ENCODE peak calls at places on chromosomes 12 and 14, in nine cellular contexts. U is tibial nerve, T is tibial artery, N is stomach, L is PC-9, W is left ventricle myocardium inferior, M is colonic mucosa, V is right atrium auricular region, X is psoas muscle. S is an unnamed sample.

GRCh38 chr12:168763-169525 is 45.0 kb downstream of the SLC6A12 start:
- DNase-seq in V (no peak), X (no peak), M (no peak), T (no peak), L (no peak), W (no peak), U (no peak), N (no peak), S (no peak)

GRCh38 chr12:89529738-89530137 is 3.9 kb upstream of the POC1B start:
- DNase-seq in M (no peak), N (no peak), X (no peak), L (peak), T (no peak), U (no peak), W (no peak), V (no peak), S (peak)

GRCh38 chr14:105475269-105475915 is 771 bp downstream of the CRIP2 start:
- DNase-seq in U (no peak), N (no peak), M (no peak), V (no peak), L (no peak), T (peak), X (peak), W (no peak), S (peak)

GRCh38 chr14:23359722-23360447 is 5.1 kb downstream of the EFS start:
- DNase-seq in T (no peak), M (no peak), L (no peak), X (no peak), V (no peak), U (no peak), N (no peak), W (no peak), S (no peak)

GRCh38 chr14:56310643-56311042 is 192.4 kb downstream of the PELI2 start:
- DNase-seq in N (no peak), T (no peak), V (no peak), L (no peak), W (no peak), M (no peak), U (no peak), X (no peak), S (no peak)

GRCh38 chr12:15122349-15122748 is 98.9 kb downstream of the RERG start:
- DNase-seq in W (no peak), T (no peak), N (no peak), M (no peak), L (no peak), U (no peak), X (no peak), V (no peak), S (no peak)

GRCh38 chr12:3148366-3149000 is 71.3 kb downstream of the TSPAN9 start:
- DNase-seq in N (no peak), U (no peak), W (peak), L (no peak), M (no peak), X (peak), V (no peak), T (no peak), S (no peak)

GRCh38 chr12:18696971-18697602 is 40.7 kb downstream of the PLCZ1 start:
- DNase-seq in X (no peak), T (no peak), M (no peak), W (no peak), L (no peak), U (no peak), N (no peak), V (no peak), S (peak)

GRCh38 chr12:131913666-131914065 is 15.4 kb upstream of the PUS1 start:
- DNase-seq in U (no peak), M (no peak), V (no peak), X (no peak), T (no peak), W (no peak), N (no peak), L (no peak), S (no peak)

GRCh38 chr12:34403706-34404376 is 381.5 kb downstream of the ALG10 start:
- DNase-seq in X (peak), L (no peak), U (peak), N (peak), M (peak), V (peak), T (peak), W (peak), S (no peak)

GRCh38 chr14:94056579-94057308 is 24.3 kb downstream of the DDX24 start:
- DNase-seq in V (peak), W (no peak), M (no peak), L (no peak), T (peak), X (no peak), N (no peak), U (no peak), S (no peak)

GRCh38 chr14:104650981-104651875 is 38.2 kb upstream of the INF2 start:
- DNase-seq in T (peak), W (no peak), L (no peak), N (no peak), U (no peak), V (no peak), M (no peak), X (no peak), S (no peak)

GRCh38 chr14:62251237-62251636 is 489.0 kb downstream of the SNAPC1 start:
- DNase-seq in L (no peak), U (no peak), N (no peak), V (no peak), X (no peak), T (no peak), M (no peak), W (no peak), S (no peak)

GRCh38 chr12:65891219-65891618 is 66.9 kb downstream of the HMGA2 start:
- DNase-seq in W (no peak), L (no peak), X (no peak), N (no peak), T (no peak), U (no peak), V (no peak), M (no peak), S (no peak)

GRCh38 chr14:97634786-97635185 is 837.6 kb downstream of the VRK1 start:
- DNase-seq in X (no peak), L (no peak), T (no peak), W (no peak), N (no peak), U (no peak), M (no peak), V (no peak), S (no peak)

GRCh38 chr12:45244561-45245348 is 28.9 kb downstream of the ANO6 start:
- DNase-seq in L (no peak), X (no peak), W (no peak), T (no peak), M (no peak), N (no peak), U (no peak), V (no peak), S (no peak)

GRCh38 chr14:71400821-71401447 is 493.7 kb downstream of the PCNX1 start:
- DNase-seq in N (no peak), L (no peak), U (no peak), T (no peak), W (no peak), X (no peak), M (no peak), V (no peak), S (no peak)

GRCh38 chr12:67442347-67442841 is 173.2 kb downstream of the CAND1 start:
- DNase-seq in V (no peak), W (peak), M (no peak), N (no peak), U (no peak), T (no peak), X (no peak), L (no peak), S (no peak)

GRCh38 chr14:61887628-61888027 is 125.4 kb downstream of the SNAPC1 start:
- DNase-seq in U (no peak), X (no peak), N (no peak), W (no peak), T (no peak), M (no peak), L (no peak), V (no peak), S (no peak)

GRCh38 chr14:95364481-95365209 is 44.9 kb upstream of the CLMN start:
- DNase-seq in N (no peak), X (no peak), U (no peak), W (no peak), V (peak), L (no peak), M (no peak), T (no peak), S (no peak)

GRCh38 chr14:104246401-104247335 is 108.3 kb downstream of the KIF26A start:
- DNase-seq in W (no peak), N (peak), X (no peak), V (no peak), U (no peak), T (peak), M (no peak), L (no peak), S (no peak)

GRCh38 chr14:90274808-90275454 is 18.6 kb downstream of the PSMC1 start:
- DNase-seq in U (no peak), X (no peak), V (peak), N (no peak), W (no peak), M (no peak), T (no peak), L (no peak), S (peak)

GRCh38 chr14:84282618-84283017 is 1247.3 kb upstream of the FLRT2 start:
- DNase-seq in W (no peak), U (no peak), M (no peak), N (no peak), V (no peak), X (no peak), L (no peak), T (no peak), S (no peak)

GRCh38 chr14:38039526-38039925 is 168.2 kb upstream of the SSTR1 start:
- DNase-seq in U (no peak), V (no peak), L (no peak), N (no peak), W (no peak), T (no peak), X (no peak), M (no peak), S (no peak)

GRCh38 chr12:49200882-49201594 is 12.2 kb upstream of the TUBA1A start:
- DNase-seq in N (no peak), X (no peak), W (no peak), U (no peak), V (no peak), T (no peak), M (no peak), L (peak), S (peak)

GRCh38 chr14:64741961-64742360 is 37.7 kb downstream of the PLEKHG3 start:
- DNase-seq in U (no peak), T (no peak), V (no peak), N (no peak), W (no peak), M (no peak), L (no peak), X (no peak), S (no peak)

GRCh38 chr12:111753144-111753881 is 13.4 kb upstream of the ALDH2 start:
- DNase-seq in W (peak), T (peak), M (peak), L (no peak), N (peak), X (peak), U (no peak), V (peak), S (peak)

GRCh38 chr12:88693837-88694445 is 113.7 kb upstream of the KITLG start:
- DNase-seq in X (no peak), T (no peak), N (no peak), L (no peak), W (no peak), U (no peak), M (no peak), V (no peak), S (no peak)

GRCh38 chr14:60648169-60648933 is 926 bp downstream of the SIX1 start:
- DNase-seq in X (peak), M (no peak), T (peak), U (no peak), L (no peak), V (no peak), W (no peak), N (no peak), S (peak)

GRCh38 chr14:60648934-60649814 is at the start of gene SIX1:
- DNase-seq in X (peak), W (peak), U (peak), T (peak), L (peak), V (no peak), M (peak), N (peak), S (peak)

GRCh38 chr14:60647081-60647836 is 2.0 kb downstream of the SIX1 start:
- DNase-seq in L (peak), T (peak), U (no peak), N (no peak), M (no peak), V (no peak), X (peak), W (no peak), S (peak)

GRCh38 chr14:60646202-60646886 is 2.9 kb downstream of the SIX1 start:
- DNase-seq in T (no peak), N (no peak), M (no peak), U (no peak), W (no peak), L (no peak), V (no peak), X (no peak), S (no peak)

DNA sequence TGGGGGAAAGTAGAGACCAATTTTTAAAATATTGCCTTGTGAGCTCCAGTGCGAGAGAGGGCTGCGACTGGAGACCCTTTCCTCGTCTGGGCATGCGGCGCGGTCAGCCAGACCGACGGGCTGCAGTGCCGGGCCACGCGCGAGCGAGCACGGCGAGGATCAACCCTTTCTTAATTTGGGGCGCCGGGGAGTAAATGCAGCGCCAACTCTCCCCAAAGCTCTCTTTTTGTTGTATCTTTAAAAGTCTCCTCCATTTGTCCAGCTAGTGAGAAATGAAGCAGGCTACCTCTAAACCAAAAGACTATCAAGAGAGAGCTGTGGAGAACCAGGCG is 1.5 kb downstream of the SIX1 start:
- DNase-seq in M (no peak), U (no peak), L (no peak), W (no peak), T (no peak), V (no peak), X (no peak), N (no peak), S (no peak)
- H3K27ac ChIP-seq in M (no peak), U (no peak), L (no peak), W (no peak), T (peak), V (no peak), X (peak), N (no peak), S (peak)

GRCh38 chr12:59792647-59793046 is 196.8 kb downstream of the SLC16A7 start:
- DNase-seq in N (no peak), V (no peak), U (no peak), T (no peak), M (no peak), X (no peak), W (no peak), L (no peak), S (no peak)
- TF ChIP-seq CTCF in N (no peak), V (no peak), U (no peak), T (no peak), M (no peak), X (no peak), W (no peak), L (no peak), S (no peak)

DNA sequence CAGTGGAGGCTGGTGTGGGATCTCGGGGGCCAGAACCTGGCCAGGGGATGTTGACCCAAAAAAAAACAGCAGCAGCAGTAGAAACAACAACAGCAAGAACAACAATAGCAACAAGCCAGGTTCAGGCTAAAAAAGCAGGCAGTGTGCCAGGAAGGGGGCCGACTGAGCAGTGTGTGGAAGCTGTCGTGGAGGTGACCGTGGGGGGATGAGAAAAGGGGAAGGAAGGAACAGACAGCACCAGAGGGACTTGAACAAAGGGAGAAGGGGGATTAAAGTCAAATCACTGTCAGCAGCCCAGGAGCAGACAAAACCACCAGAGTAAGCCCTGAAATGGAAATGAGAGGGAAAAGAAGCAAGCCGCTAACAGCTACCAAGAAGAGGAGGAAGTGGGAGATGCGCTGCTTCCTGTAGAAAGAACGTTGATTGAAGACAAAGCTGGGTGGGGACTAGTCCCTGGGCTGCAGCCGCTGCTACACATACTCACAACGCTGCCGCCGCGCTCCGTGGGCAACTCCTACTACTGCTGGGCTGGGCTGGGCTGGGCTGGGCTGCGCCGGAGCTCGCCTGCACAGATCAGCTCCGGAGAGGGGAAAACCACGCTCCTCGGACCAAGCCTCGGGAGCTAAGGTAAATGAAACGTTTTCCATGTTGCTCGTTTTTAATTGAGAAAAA is at the start of gene GNG2:
- DNase-seq in U (peak), X (peak), M (peak), W (peak), V (peak), T (peak), N (peak), L (no peak), S (peak)
- H3K27ac ChIP-seq in U (peak), X (no peak), M (peak), W (peak), V (peak), T (no peak), N (peak), L (no peak), S (peak)

GRCh38 chr12:100987552-100988277 is 193.1 kb downstream of the ANO4 start:
- DNase-seq in W (no peak), U (no peak), X (peak), M (no peak), T (no peak), N (no peak), V (no peak), L (peak), S (peak)
- TF ChIP-seq CTCF in W (no peak), U (no peak), X (no peak), M (peak), T (no peak), N (no peak), V (no peak), L (peak), S (no peak)

GRCh38 chr12:53467880-53468279 is 16.0 kb downstream of the PCBP2 start:
- DNase-seq in M (no peak), U (no peak), N (no peak), V (no peak), T (no peak), X (no peak), L (no peak), W (no peak), S (no peak)

GRCh38 chr12:53474077-53474476 is 22.2 kb downstream of the PCBP2 start:
- DNase-seq in M (no peak), X (no peak), W (no peak), N (no peak), V (no peak), U (no peak), T (no peak), L (no peak), S (no peak)

GRCh38 chr12:53468286-53468685 is 16.4 kb downstream of the PCBP2 start:
- DNase-seq in W (no peak), V (no peak), N (no peak), L (no peak), M (no peak), T (no peak), X (no peak), U (no peak), S (no peak)

GRCh38 chr12:53474819-53475218 is 22.9 kb downstream of the PCBP2 start:
- DNase-seq in X (no peak), V (no peak), N (no peak), T (no peak), L (no peak), W (no peak), U (no peak), M (no peak), S (no peak)

DNA sequence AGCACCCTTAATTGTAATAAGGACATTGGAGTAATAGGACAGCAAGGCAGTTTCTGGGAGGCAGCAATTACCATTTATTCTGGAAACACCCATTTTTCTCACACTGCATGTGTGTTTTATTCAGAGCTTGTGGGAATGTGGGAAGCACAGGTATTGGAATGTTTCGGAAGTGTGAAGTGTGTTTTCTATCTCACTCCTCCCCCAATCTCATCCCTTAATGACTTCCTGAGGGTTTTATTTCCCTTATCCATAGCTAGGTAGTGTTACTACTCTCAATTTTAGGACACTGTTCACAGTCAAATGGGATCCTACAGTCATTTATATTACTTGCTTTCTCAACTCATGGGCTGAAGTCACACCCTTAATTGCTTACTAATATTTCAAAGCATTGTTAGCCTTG is 20.3 kb downstream of the PCBP2 start:
- DNase-seq in U (no peak), V (no peak), W (no peak), X (no peak), L (no peak), M (no peak), T (no peak), N (no peak), S (no peak)
- H3K27ac ChIP-seq in U (no peak), V (no peak), W (peak), X (peak), L (no peak), M (no peak), T (peak), N (no peak), S (no peak)

DNA sequence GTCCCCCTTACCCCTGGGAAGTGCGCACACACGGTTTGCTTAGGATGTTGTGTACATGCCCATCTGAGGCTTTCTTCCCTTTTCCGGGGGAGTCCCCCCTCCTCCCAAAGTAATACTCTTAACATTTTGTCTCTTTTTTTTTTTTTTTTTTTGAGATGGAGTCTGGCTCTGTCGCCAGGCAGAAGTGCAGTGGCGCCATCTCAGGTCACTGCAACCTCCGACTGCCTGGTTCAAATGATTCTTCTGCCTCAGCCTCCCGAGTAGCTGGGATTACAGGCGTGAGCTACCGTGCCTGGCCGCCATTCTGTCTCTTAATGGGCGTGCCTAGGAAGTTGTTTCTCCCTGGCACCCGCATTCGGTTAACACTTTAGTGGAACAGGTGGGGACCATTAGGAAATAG is 4.5 kb upstream of the GMFB start:
- DNase-seq in W (no peak), N (no peak), U (no peak), X (no peak), M (no peak), V (no peak), T (no peak), L (no peak), S (no peak)
- TF ChIP-seq CTCF in W (no peak), N (no peak), U (no peak), X (no peak), M (no peak), V (no peak), T (no peak), L (no peak), S (no peak)